ENCODE peak calls at places on chromosomes 16 and 17, in five cellular contexts. M is endothelial cell of umbilical vein, I is nephron progenitor cell, G is glutamatergic neuron, Q is lung. T is an unnamed sample.

GRCh38 chr16:19393226-19394074 is 24.2 kb upstream of the TMC5 start:
- DNase-seq in M (peak; percentile 3), I (no peak), G (no peak), Q (peak; percentile 71), T (peak; percentile 23)

GRCh38 chr17:2251098-2251497 is 52.5 kb downstream of the SMG6 start:
- DNase-seq in Q (no peak), I (no peak), G (no peak), M (no peak), T (no peak)

GRCh38 chr17:181213-182163 is at the start of gene DOC2B:
- DNase-seq in I (peak; percentile 77), Q (peak; percentile 40), M (peak; percentile 42), G (peak; percentile 79), T (peak; percentile 2)

GRCh38 chr17:7589891-7590611 is at the start of gene SOX15:
- DNase-seq in Q (no peak), M (no peak), G (no peak), I (no peak), T (no peak)

GRCh38 chr17:57707892-57708291 is 37.2 kb downstream of the CCDC182 start:
- DNase-seq in I (peak; percentile 59), Q (peak; percentile 28), M (no peak), G (peak; percentile 79), T (no peak)

GRCh38 chr17:61828694-61829093 is 34.6 kb downstream of the BRIP1 start:
- DNase-seq in G (no peak), M (no peak), Q (no peak), I (no peak), T (no peak)

GRCh38 chr17:67891481-67892119 is 66.3 kb downstream of the BPTF start:
- DNase-seq in I (no peak), G (peak; percentile 36), M (peak; percentile 2), Q (no peak), T (peak; percentile 72)

GRCh38 chr16:53629607-53630312 is 73.9 kb downstream of the RPGRIP1L start:
- DNase-seq in I (no peak), Q (no peak), G (no peak), M (no peak), T (no peak)

GRCh38 chr17:81406117-81406953 is 11.1 kb downstream of the BAHCC1 start:
- DNase-seq in I (peak; percentile 68), Q (no peak), M (no peak), G (no peak), T (no peak)

GRCh38 chr16:49492896-49493620 is 119.5 kb downstream of the C16orf78 start:
- DNase-seq in M (no peak), I (no peak), Q (no peak), G (no peak), T (no peak)

GRCh38 chr17:79915850-79916430 is 76.7 kb upstream of the CBX4 start:
- DNase-seq in G (no peak), Q (peak; percentile 67), I (no peak), M (no peak), T (peak; percentile 46)

GRCh38 chr17:13594762-13595697 is 6.7 kb downstream of the HS3ST3A1 start:
- DNase-seq in G (peak; percentile 75), Q (peak; percentile 79), M (peak; percentile 58), I (peak; percentile 85), T (peak; percentile 94)

GRCh38 chr17:13593757-13594156 is 8.0 kb downstream of the HS3ST3A1 start:
- DNase-seq in Q (no peak), M (no peak), I (no peak), G (no peak), T (no peak)

GRCh38 chr17:13592427-13592826 is 9.3 kb downstream of the HS3ST3A1 start:
- DNase-seq in G (no peak), M (no peak), I (no peak), Q (no peak), T (peak; percentile 93)

GRCh38 chr17:13593021-13593751 is 8.5 kb downstream of the HS3ST3A1 start:
- DNase-seq in G (no peak), M (no peak), I (no peak), Q (no peak), T (no peak)

DNA sequence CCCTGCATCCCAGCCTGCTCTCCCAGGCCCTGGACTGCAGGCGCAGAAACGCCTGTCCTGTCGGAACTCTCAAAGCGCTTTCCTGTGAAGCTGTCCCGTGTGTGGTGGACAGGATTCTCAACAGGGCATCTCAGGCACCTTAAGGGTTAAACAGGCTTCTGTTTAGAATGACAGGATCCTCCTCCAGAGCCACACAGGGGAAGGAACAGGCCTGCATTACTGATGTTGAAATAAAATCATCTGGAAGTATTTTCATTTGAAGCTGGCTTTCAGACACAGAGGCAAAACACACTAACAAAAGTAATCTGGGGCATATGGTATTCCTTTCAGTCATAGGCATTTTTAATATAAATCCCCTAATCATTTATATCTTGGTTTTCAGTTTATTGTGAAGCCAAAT is 7.4 kb downstream of the HS3ST3A1 start:
- DNase-seq in G (no peak), I (no peak), M (no peak), Q (no peak), T (no peak)
- TF ChIP-seq CTCF in G (no peak), I (no peak), M (no peak), Q (no peak), T (no peak)

DNA sequence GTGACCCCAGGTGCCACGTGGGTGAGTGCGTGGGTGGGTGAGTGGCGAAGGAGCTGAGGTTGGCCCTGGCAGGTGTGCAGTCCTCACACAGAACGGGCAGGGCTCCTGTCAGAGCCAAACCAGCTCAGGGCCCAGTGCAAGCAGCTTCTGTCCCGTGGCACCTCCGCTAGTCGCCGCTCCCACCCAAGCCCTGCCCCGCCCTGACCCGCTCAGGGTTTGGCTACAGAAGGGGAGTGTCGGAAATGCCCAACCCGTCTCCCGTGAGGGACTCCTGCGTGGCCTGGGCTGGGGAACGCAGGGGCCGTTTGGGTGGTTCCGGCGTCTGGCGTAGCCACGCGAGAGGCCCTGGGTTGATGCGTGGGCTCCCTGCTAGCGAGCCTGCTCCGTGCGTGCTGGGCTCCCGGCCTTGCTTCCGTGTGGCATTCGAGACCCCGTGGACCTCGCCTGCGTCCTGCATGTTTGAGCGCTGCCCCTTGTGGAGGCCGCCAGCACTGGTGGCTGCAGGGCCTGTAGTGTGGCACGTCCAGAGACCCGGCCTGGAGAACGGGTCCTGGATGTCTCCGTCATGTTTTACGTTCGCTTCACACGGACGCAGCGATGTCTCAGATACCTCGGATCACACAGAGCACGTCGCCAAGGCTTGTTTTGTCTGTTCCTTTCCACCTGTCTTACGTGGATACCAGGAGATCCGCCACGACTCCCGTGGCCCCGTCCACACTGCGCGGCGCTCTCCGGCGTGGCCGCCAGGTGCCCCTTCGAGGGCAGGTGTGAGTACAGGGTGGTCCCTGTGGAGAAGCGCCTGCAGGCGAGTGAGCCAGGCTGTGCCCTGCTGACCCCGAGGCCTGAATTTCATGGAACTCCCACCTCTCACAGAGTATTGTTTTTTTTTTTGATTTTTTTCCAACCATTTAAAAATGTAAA is 10.2 kb downstream of the CAPN15 start:
- DNase-seq in M (no peak), Q (no peak), I (no peak), G (no peak), T (no peak)
- TF ChIP-seq CTCF in M (no peak), Q (no peak), I (no peak), G (peak; percentile 24), T (peak; percentile 3)

GRCh38 chr17:71237903-71238538 is 882.8 kb upstream of the SOX9 start:
- DNase-seq in G (no peak), M (no peak), I (no peak), Q (no peak), T (peak; percentile 4)
- TF ChIP-seq CTCF in G (no peak), M (no peak), I (no peak), Q (no peak), T (no peak)

DNA sequence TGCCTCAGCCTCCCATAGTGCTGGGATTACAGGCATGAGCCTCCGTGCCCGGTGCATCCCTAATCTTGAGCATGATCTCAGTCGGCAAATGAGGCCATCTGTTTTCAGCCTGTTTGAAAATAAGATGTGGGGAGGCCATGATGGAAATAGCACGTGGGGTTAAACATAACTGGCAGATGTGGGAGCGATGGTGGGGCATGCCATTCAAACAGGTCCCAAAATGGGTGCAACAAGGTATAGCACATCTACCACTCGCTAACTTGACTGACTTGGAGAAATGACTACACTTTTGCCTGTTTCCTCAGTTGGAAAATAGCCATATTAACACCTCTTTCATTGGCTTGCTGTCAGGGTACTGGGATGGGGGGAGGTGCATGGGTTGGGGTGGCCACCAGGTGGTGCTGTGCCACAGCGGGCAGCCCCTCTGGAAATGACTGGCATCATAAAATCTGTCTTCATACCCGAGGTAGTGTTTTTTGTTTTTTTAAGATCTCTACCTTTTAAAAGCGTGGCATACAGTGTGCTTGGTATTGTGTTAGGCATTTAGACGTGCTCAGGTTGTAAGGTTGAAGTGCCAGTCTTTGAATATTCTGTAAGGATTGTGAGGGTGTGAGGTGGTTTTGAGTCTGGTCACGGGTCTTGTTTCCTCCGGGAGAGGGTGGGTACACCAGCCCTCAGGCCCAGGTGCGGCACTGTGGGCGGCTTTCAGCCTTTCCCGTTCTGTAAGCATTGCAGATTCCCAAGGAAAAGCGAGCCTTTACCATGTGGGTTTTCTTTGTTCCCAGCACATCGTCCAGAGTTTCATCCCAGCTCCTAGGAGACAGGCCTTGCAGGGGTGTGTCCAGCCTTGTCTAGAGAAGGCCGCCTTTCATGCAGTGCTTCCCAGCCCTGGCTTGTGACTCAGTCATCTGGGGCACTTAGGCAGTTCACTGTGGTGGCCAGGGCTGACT is 2.9 kb upstream of the TTYH2 start:
- DNase-seq in G (peak; percentile 86), M (peak; percentile 79), Q (peak; percentile 74), I (peak; percentile 80), T (peak; percentile 65)
- TF ChIP-seq CTCF in G (peak; percentile 95), M (peak; percentile 96), Q (peak; percentile 84), I (peak; percentile 97), T (peak; percentile 99)

T was measured in fibroblast of the aortic adventitia.